ENCODE peak calls at places on chromosomes 3 and 15, in five cellular contexts. One of them, this sample, is unnamed.

GRCh38 chr15:74400313-74400850 is 32.9 kb upstream of the CYP11A1 start:
- DNase-seq in brain microvascular endothelial cell: no peak
- DNase-seq in NCI-H1105: no peak
- DNase-seq in suprapubic skin: no peak
- DNase-seq in activated B cell treated with CpG ODN at 0.5 μM for 24 hours: no peak
- DNase-seq in this sample: no peak

GRCh38 chr15:23538657-23539056 is 26.8 kb upstream of the MKRN3 start:
- DNase-seq in brain microvascular endothelial cell: no peak
- DNase-seq in NCI-H1105: peak; percentile 52
- DNase-seq in suprapubic skin: no peak
- DNase-seq in activated B cell treated with CpG ODN at 0.5 μM for 24 hours: no peak
- DNase-seq in this sample: no peak

GRCh38 chr15:69735126-69735525 is 282.5 kb downstream of the RPLP1 start:
- DNase-seq in brain microvascular endothelial cell: peak; percentile 80
- DNase-seq in NCI-H1105: no peak
- DNase-seq in suprapubic skin: no peak
- DNase-seq in activated B cell treated with CpG ODN at 0.5 μM for 24 hours: no peak
- DNase-seq in this sample: no peak

GRCh38 chr3:71050133-71050520 is 533.4 kb downstream of the FOXP1 start:
- DNase-seq in brain microvascular endothelial cell: peak; percentile 84
- DNase-seq in NCI-H1105: no peak
- DNase-seq in suprapubic skin: no peak
- DNase-seq in activated B cell treated with CpG ODN at 0.5 μM for 24 hours: no peak
- DNase-seq in this sample: no peak

GRCh38 chr3:78941587-78941986 is 826.2 kb downstream of the ROBO1 start:
- DNase-seq in brain microvascular endothelial cell: peak; percentile 36
- DNase-seq in NCI-H1105: no peak
- DNase-seq in suprapubic skin: no peak
- DNase-seq in activated B cell treated with CpG ODN at 0.5 μM for 24 hours: no peak
- DNase-seq in this sample: peak; percentile 76

GRCh38 chr15:90941038-90941437 is 6.0 kb downstream of the UNC45A start:
- DNase-seq in brain microvascular endothelial cell: no peak
- DNase-seq in NCI-H1105: no peak
- DNase-seq in suprapubic skin: no peak
- DNase-seq in activated B cell treated with CpG ODN at 0.5 μM for 24 hours: no peak
- DNase-seq in this sample: no peak

GRCh38 chr15:70613259-70613658 is 150.1 kb downstream of the UACA start:
- DNase-seq in brain microvascular endothelial cell: no peak
- DNase-seq in NCI-H1105: no peak
- DNase-seq in suprapubic skin: no peak
- DNase-seq in activated B cell treated with CpG ODN at 0.5 μM for 24 hours: no peak
- DNase-seq in this sample: no peak

GRCh38 chr15:52877255-52877654 is 87.1 kb upstream of the ONECUT1 start:
- DNase-seq in brain microvascular endothelial cell: no peak
- DNase-seq in NCI-H1105: no peak
- DNase-seq in suprapubic skin: no peak
- DNase-seq in activated B cell treated with CpG ODN at 0.5 μM for 24 hours: no peak
- DNase-seq in this sample: no peak

GRCh38 chr15:44537728-44538240 is 837 bp downstream of the EIF3J start:
- DNase-seq in brain microvascular endothelial cell: peak; percentile 25
- DNase-seq in NCI-H1105: no peak
- DNase-seq in suprapubic skin: no peak
- DNase-seq in activated B cell treated with CpG ODN at 0.5 μM for 24 hours: no peak
- DNase-seq in this sample: no peak

GRCh38 chr3:10205461-10206165 is 40.9 kb downstream of the IRAK2 start:
- DNase-seq in brain microvascular endothelial cell: peak; percentile 84
- DNase-seq in NCI-H1105: no peak
- DNase-seq in suprapubic skin: no peak
- DNase-seq in activated B cell treated with CpG ODN at 0.5 μM for 24 hours: no peak
- DNase-seq in this sample: peak; percentile 77

GRCh38 chr3:128649264-128649663 is 1.4 kb downstream of the RPN1 start:
- DNase-seq in brain microvascular endothelial cell: no peak
- DNase-seq in NCI-H1105: no peak
- DNase-seq in suprapubic skin: no peak
- DNase-seq in activated B cell treated with CpG ODN at 0.5 μM for 24 hours: no peak
- DNase-seq in this sample: no peak

GRCh38 chr15:81813215-81813614 is 232.6 kb downstream of the MEX3B start:
- DNase-seq in brain microvascular endothelial cell: no peak
- DNase-seq in NCI-H1105: no peak
- DNase-seq in suprapubic skin: no peak
- DNase-seq in activated B cell treated with CpG ODN at 0.5 μM for 24 hours: no peak
- DNase-seq in this sample: no peak

This sample was measured in AG08396.